ENCODE peak calls at places on chromosomes 6 and 20, in seven cellular contexts. One of them, this sample, is unnamed.

GRCh38 chr6:136067731-136068341 is 182.3 kb downstream of the MTFR2 start:
- DNase-seq in stimulated activated CD4-positive, alpha-beta T cell treated with anti-CD3 and anti-CD28 coated beads, TNF-alpha, amount 100 ng/mL, for 4 hours: no peak
- DNase-seq in stimulated activated naive B cell treated with anti-CD40 and anti-IgM and Interleukin-4, amounts not matched to agents 10 μg/mL and 1 μg/mL and 100 μg/mL, for 72 hours: no peak
- DNase-seq in heart left ventricle: no peak
- DNase-seq in MCF 10A: peak
- DNase-seq in Kasumi-1: no peak
- DNase-seq in fibroblast of the aortic adventitia: peak
- DNase-seq in this sample: no peak

GRCh38 chr6:146620655-146621054 is 21.9 kb downstream of the ADGB start:
- DNase-seq in stimulated activated CD4-positive, alpha-beta T cell treated with anti-CD3 and anti-CD28 coated beads, TNF-alpha, amount 100 ng/mL, for 4 hours: no peak
- DNase-seq in stimulated activated naive B cell treated with anti-CD40 and anti-IgM and Interleukin-4, amounts not matched to agents 10 μg/mL and 1 μg/mL and 100 μg/mL, for 72 hours: no peak
- DNase-seq in heart left ventricle: no peak
- DNase-seq in MCF 10A: peak
- DNase-seq in Kasumi-1: peak
- DNase-seq in fibroblast of the aortic adventitia: no peak
- DNase-seq in this sample: no peak

GRCh38 chr20:9999660-10000059 is 35.1 kb upstream of the ANKEF1 start:
- DNase-seq in stimulated activated CD4-positive, alpha-beta T cell treated with anti-CD3 and anti-CD28 coated beads, TNF-alpha, amount 100 ng/mL, for 4 hours: no peak
- DNase-seq in stimulated activated naive B cell treated with anti-CD40 and anti-IgM and Interleukin-4, amounts not matched to agents 10 μg/mL and 1 μg/mL and 100 μg/mL, for 72 hours: no peak
- DNase-seq in heart left ventricle: peak
- DNase-seq in MCF 10A: no peak
- DNase-seq in Kasumi-1: no peak
- DNase-seq in fibroblast of the aortic adventitia: no peak
- DNase-seq in this sample: no peak

GRCh38 chr6:16206595-16207037 is 31.8 kb upstream of the GMPR start:
- DNase-seq in stimulated activated CD4-positive, alpha-beta T cell treated with anti-CD3 and anti-CD28 coated beads, TNF-alpha, amount 100 ng/mL, for 4 hours: no peak
- DNase-seq in stimulated activated naive B cell treated with anti-CD40 and anti-IgM and Interleukin-4, amounts not matched to agents 10 μg/mL and 1 μg/mL and 100 μg/mL, for 72 hours: peak
- DNase-seq in heart left ventricle: peak
- DNase-seq in MCF 10A: peak
- DNase-seq in Kasumi-1: peak
- DNase-seq in fibroblast of the aortic adventitia: peak
- DNase-seq in this sample: peak

GRCh38 chr6:152223622-152224021 is 413.5 kb downstream of the SYNE1 start:
- DNase-seq in stimulated activated CD4-positive, alpha-beta T cell treated with anti-CD3 and anti-CD28 coated beads, TNF-alpha, amount 100 ng/mL, for 4 hours: no peak
- DNase-seq in stimulated activated naive B cell treated with anti-CD40 and anti-IgM and Interleukin-4, amounts not matched to agents 10 μg/mL and 1 μg/mL and 100 μg/mL, for 72 hours: no peak
- DNase-seq in heart left ventricle: no peak
- DNase-seq in MCF 10A: no peak
- DNase-seq in Kasumi-1: no peak
- DNase-seq in fibroblast of the aortic adventitia: no peak
- DNase-seq in this sample: no peak

GRCh38 chr6:84274856-84275255 is 47.4 kb upstream of the CEP162 start:
- DNase-seq in stimulated activated CD4-positive, alpha-beta T cell treated with anti-CD3 and anti-CD28 coated beads, TNF-alpha, amount 100 ng/mL, for 4 hours: no peak
- DNase-seq in stimulated activated naive B cell treated with anti-CD40 and anti-IgM and Interleukin-4, amounts not matched to agents 10 μg/mL and 1 μg/mL and 100 μg/mL, for 72 hours: no peak
- DNase-seq in heart left ventricle: no peak
- DNase-seq in MCF 10A: no peak
- DNase-seq in Kasumi-1: no peak
- DNase-seq in fibroblast of the aortic adventitia: no peak
- DNase-seq in this sample: peak

GRCh38 chr20:36645998-36646397 is at the start of gene SLA2:
- DNase-seq in stimulated activated CD4-positive, alpha-beta T cell treated with anti-CD3 and anti-CD28 coated beads, TNF-alpha, amount 100 ng/mL, for 4 hours: peak
- DNase-seq in stimulated activated naive B cell treated with anti-CD40 and anti-IgM and Interleukin-4, amounts not matched to agents 10 μg/mL and 1 μg/mL and 100 μg/mL, for 72 hours: peak
- DNase-seq in heart left ventricle: no peak
- DNase-seq in MCF 10A: no peak
- DNase-seq in Kasumi-1: peak
- DNase-seq in fibroblast of the aortic adventitia: no peak
- DNase-seq in this sample: no peak

GRCh38 chr6:47483516-47483852 is 5.9 kb downstream of the CD2AP start:
- DNase-seq in stimulated activated CD4-positive, alpha-beta T cell treated with anti-CD3 and anti-CD28 coated beads, TNF-alpha, amount 100 ng/mL, for 4 hours: no peak
- DNase-seq in stimulated activated naive B cell treated with anti-CD40 and anti-IgM and Interleukin-4, amounts not matched to agents 10 μg/mL and 1 μg/mL and 100 μg/mL, for 72 hours: no peak
- DNase-seq in heart left ventricle: no peak
- DNase-seq in MCF 10A: no peak
- DNase-seq in Kasumi-1: no peak
- DNase-seq in fibroblast of the aortic adventitia: no peak
- DNase-seq in this sample: no peak

GRCh38 chr6:12328701-12329100 is 38.5 kb downstream of the EDN1 start:
- DNase-seq in stimulated activated CD4-positive, alpha-beta T cell treated with anti-CD3 and anti-CD28 coated beads, TNF-alpha, amount 100 ng/mL, for 4 hours: no peak
- DNase-seq in stimulated activated naive B cell treated with anti-CD40 and anti-IgM and Interleukin-4, amounts not matched to agents 10 μg/mL and 1 μg/mL and 100 μg/mL, for 72 hours: no peak
- DNase-seq in heart left ventricle: no peak
- DNase-seq in MCF 10A: peak
- DNase-seq in Kasumi-1: no peak
- DNase-seq in fibroblast of the aortic adventitia: no peak
- DNase-seq in this sample: no peak

GRCh38 chr6:29702519-29703103 is 20.6 kb upstream of the HLA-F start:
- DNase-seq in stimulated activated CD4-positive, alpha-beta T cell treated with anti-CD3 and anti-CD28 coated beads, TNF-alpha, amount 100 ng/mL, for 4 hours: peak
- DNase-seq in stimulated activated naive B cell treated with anti-CD40 and anti-IgM and Interleukin-4, amounts not matched to agents 10 μg/mL and 1 μg/mL and 100 μg/mL, for 72 hours: peak
- DNase-seq in heart left ventricle: peak
- DNase-seq in MCF 10A: peak
- DNase-seq in Kasumi-1: peak
- DNase-seq in fibroblast of the aortic adventitia: peak
- DNase-seq in this sample: peak

GRCh38 chr6:157210954-157211353 is 112.4 kb downstream of the TMEM242 start:
- DNase-seq in stimulated activated CD4-positive, alpha-beta T cell treated with anti-CD3 and anti-CD28 coated beads, TNF-alpha, amount 100 ng/mL, for 4 hours: no peak
- DNase-seq in stimulated activated naive B cell treated with anti-CD40 and anti-IgM and Interleukin-4, amounts not matched to agents 10 μg/mL and 1 μg/mL and 100 μg/mL, for 72 hours: no peak
- DNase-seq in heart left ventricle: no peak
- DNase-seq in MCF 10A: no peak
- DNase-seq in Kasumi-1: no peak
- DNase-seq in fibroblast of the aortic adventitia: no peak
- DNase-seq in this sample: no peak

GRCh38 chr6:1598886-1599285 is 10.8 kb upstream of the FOXC1 start:
- DNase-seq in stimulated activated CD4-positive, alpha-beta T cell treated with anti-CD3 and anti-CD28 coated beads, TNF-alpha, amount 100 ng/mL, for 4 hours: no peak
- DNase-seq in stimulated activated naive B cell treated with anti-CD40 and anti-IgM and Interleukin-4, amounts not matched to agents 10 μg/mL and 1 μg/mL and 100 μg/mL, for 72 hours: no peak
- DNase-seq in heart left ventricle: peak
- DNase-seq in MCF 10A: no peak
- DNase-seq in Kasumi-1: no peak
- DNase-seq in fibroblast of the aortic adventitia: no peak
- DNase-seq in this sample: no peak

GRCh38 chr6:82396964-82397761 is 33.5 kb downstream of the TPBG start:
- DNase-seq in stimulated activated CD4-positive, alpha-beta T cell treated with anti-CD3 and anti-CD28 coated beads, TNF-alpha, amount 100 ng/mL, for 4 hours: no peak
- DNase-seq in stimulated activated naive B cell treated with anti-CD40 and anti-IgM and Interleukin-4, amounts not matched to agents 10 μg/mL and 1 μg/mL and 100 μg/mL, for 72 hours: no peak
- DNase-seq in heart left ventricle: no peak
- DNase-seq in MCF 10A: peak
- DNase-seq in Kasumi-1: no peak
- DNase-seq in fibroblast of the aortic adventitia: peak
- DNase-seq in this sample: peak

GRCh38 chr20:60037120-60037499 is 78.9 kb downstream of the CDH26 start:
- DNase-seq in stimulated activated CD4-positive, alpha-beta T cell treated with anti-CD3 and anti-CD28 coated beads, TNF-alpha, amount 100 ng/mL, for 4 hours: no peak
- DNase-seq in stimulated activated naive B cell treated with anti-CD40 and anti-IgM and Interleukin-4, amounts not matched to agents 10 μg/mL and 1 μg/mL and 100 μg/mL, for 72 hours: no peak
- DNase-seq in heart left ventricle: no peak
- DNase-seq in MCF 10A: peak
- DNase-seq in Kasumi-1: peak
- DNase-seq in fibroblast of the aortic adventitia: no peak
- DNase-seq in this sample: peak

GRCh38 chr6:33987531-33988021 is 158.3 kb downstream of the GRM4 start:
- DNase-seq in stimulated activated CD4-positive, alpha-beta T cell treated with anti-CD3 and anti-CD28 coated beads, TNF-alpha, amount 100 ng/mL, for 4 hours: no peak
- DNase-seq in stimulated activated naive B cell treated with anti-CD40 and anti-IgM and Interleukin-4, amounts not matched to agents 10 μg/mL and 1 μg/mL and 100 μg/mL, for 72 hours: no peak
- DNase-seq in heart left ventricle: no peak
- DNase-seq in MCF 10A: no peak
- DNase-seq in Kasumi-1: no peak
- DNase-seq in fibroblast of the aortic adventitia: no peak
- DNase-seq in this sample: peak

GRCh38 chr6:116011096-116011401 is 49.6 kb downstream of the FRK start:
- DNase-seq in stimulated activated CD4-positive, alpha-beta T cell treated with anti-CD3 and anti-CD28 coated beads, TNF-alpha, amount 100 ng/mL, for 4 hours: no peak
- DNase-seq in stimulated activated naive B cell treated with anti-CD40 and anti-IgM and Interleukin-4, amounts not matched to agents 10 μg/mL and 1 μg/mL and 100 μg/mL, for 72 hours: no peak
- DNase-seq in heart left ventricle: no peak
- DNase-seq in MCF 10A: no peak
- DNase-seq in Kasumi-1: no peak
- DNase-seq in fibroblast of the aortic adventitia: no peak
- DNase-seq in this sample: no peak

GRCh38 chr6:132007474-132008190 is 56.5 kb upstream of the CCN2 start:
- DNase-seq in stimulated activated CD4-positive, alpha-beta T cell treated with anti-CD3 and anti-CD28 coated beads, TNF-alpha, amount 100 ng/mL, for 4 hours: no peak
- DNase-seq in stimulated activated naive B cell treated with anti-CD40 and anti-IgM and Interleukin-4, amounts not matched to agents 10 μg/mL and 1 μg/mL and 100 μg/mL, for 72 hours: no peak
- DNase-seq in heart left ventricle: no peak
- DNase-seq in MCF 10A: peak
- DNase-seq in Kasumi-1: no peak
- DNase-seq in fibroblast of the aortic adventitia: peak
- DNase-seq in this sample: peak

GRCh38 chr6:20056350-20056992 is 155.8 kb downstream of the MBOAT1 start:
- DNase-seq in stimulated activated CD4-positive, alpha-beta T cell treated with anti-CD3 and anti-CD28 coated beads, TNF-alpha, amount 100 ng/mL, for 4 hours: no peak
- DNase-seq in stimulated activated naive B cell treated with anti-CD40 and anti-IgM and Interleukin-4, amounts not matched to agents 10 μg/mL and 1 μg/mL and 100 μg/mL, for 72 hours: no peak
- DNase-seq in heart left ventricle: no peak
- DNase-seq in MCF 10A: peak
- DNase-seq in Kasumi-1: peak
- DNase-seq in fibroblast of the aortic adventitia: peak
- DNase-seq in this sample: peak

GRCh38 chr20:53996584-53997486 is 73.6 kb downstream of the BCAS1 start:
- DNase-seq in stimulated activated CD4-positive, alpha-beta T cell treated with anti-CD3 and anti-CD28 coated beads, TNF-alpha, amount 100 ng/mL, for 4 hours: no peak
- DNase-seq in stimulated activated naive B cell treated with anti-CD40 and anti-IgM and Interleukin-4, amounts not matched to agents 10 μg/mL and 1 μg/mL and 100 μg/mL, for 72 hours: no peak
- DNase-seq in heart left ventricle: no peak
- DNase-seq in MCF 10A: no peak
- DNase-seq in Kasumi-1: no peak
- DNase-seq in fibroblast of the aortic adventitia: no peak
- DNase-seq in this sample: no peak

GRCh38 chr6:113564401-113565161 is 292.6 kb upstream of the MARCKS start:
- DNase-seq in stimulated activated CD4-positive, alpha-beta T cell treated with anti-CD3 and anti-CD28 coated beads, TNF-alpha, amount 100 ng/mL, for 4 hours: no peak
- DNase-seq in stimulated activated naive B cell treated with anti-CD40 and anti-IgM and Interleukin-4, amounts not matched to agents 10 μg/mL and 1 μg/mL and 100 μg/mL, for 72 hours: peak
- DNase-seq in heart left ventricle: peak
- DNase-seq in MCF 10A: no peak
- DNase-seq in Kasumi-1: no peak
- DNase-seq in fibroblast of the aortic adventitia: peak
- DNase-seq in this sample: no peak

GRCh38 chr6:164303092-164304007 is 888.8 kb downstream of the QKI start:
- DNase-seq in stimulated activated CD4-positive, alpha-beta T cell treated with anti-CD3 and anti-CD28 coated beads, TNF-alpha, amount 100 ng/mL, for 4 hours: no peak
- DNase-seq in stimulated activated naive B cell treated with anti-CD40 and anti-IgM and Interleukin-4, amounts not matched to agents 10 μg/mL and 1 μg/mL and 100 μg/mL, for 72 hours: no peak
- DNase-seq in heart left ventricle: peak
- DNase-seq in MCF 10A: no peak
- DNase-seq in Kasumi-1: no peak
- DNase-seq in fibroblast of the aortic adventitia: peak
- DNase-seq in this sample: no peak

GRCh38 chr6:111221804-111222203 is 134.5 kb downstream of the SLC16A10 start:
- DNase-seq in stimulated activated CD4-positive, alpha-beta T cell treated with anti-CD3 and anti-CD28 coated beads, TNF-alpha, amount 100 ng/mL, for 4 hours: no peak
- DNase-seq in stimulated activated naive B cell treated with anti-CD40 and anti-IgM and Interleukin-4, amounts not matched to agents 10 μg/mL and 1 μg/mL and 100 μg/mL, for 72 hours: no peak
- DNase-seq in heart left ventricle: no peak
- DNase-seq in MCF 10A: no peak
- DNase-seq in Kasumi-1: no peak
- DNase-seq in fibroblast of the aortic adventitia: no peak
- DNase-seq in this sample: no peak

GRCh38 chr20:37535443-37536132 is 7.9 kb upstream of the BLCAP start:
- DNase-seq in stimulated activated CD4-positive, alpha-beta T cell treated with anti-CD3 and anti-CD28 coated beads, TNF-alpha, amount 100 ng/mL, for 4 hours: no peak
- DNase-seq in stimulated activated naive B cell treated with anti-CD40 and anti-IgM and Interleukin-4, amounts not matched to agents 10 μg/mL and 1 μg/mL and 100 μg/mL, for 72 hours: no peak
- DNase-seq in heart left ventricle: no peak
- DNase-seq in MCF 10A: no peak
- DNase-seq in Kasumi-1: no peak
- DNase-seq in fibroblast of the aortic adventitia: no peak
- DNase-seq in this sample: no peak

GRCh38 chr20:40009542-40009941 is 679.5 kb downstream of the MAFB start:
- DNase-seq in stimulated activated CD4-positive, alpha-beta T cell treated with anti-CD3 and anti-CD28 coated beads, TNF-alpha, amount 100 ng/mL, for 4 hours: no peak
- DNase-seq in stimulated activated naive B cell treated with anti-CD40 and anti-IgM and Interleukin-4, amounts not matched to agents 10 μg/mL and 1 μg/mL and 100 μg/mL, for 72 hours: no peak
- DNase-seq in heart left ventricle: no peak
- DNase-seq in MCF 10A: no peak
- DNase-seq in Kasumi-1: no peak
- DNase-seq in fibroblast of the aortic adventitia: no peak
- DNase-seq in this sample: peak

GRCh38 chr6:12233693-12234551 is 56.2 kb upstream of the EDN1 start:
- DNase-seq in stimulated activated CD4-positive, alpha-beta T cell treated with anti-CD3 and anti-CD28 coated beads, TNF-alpha, amount 100 ng/mL, for 4 hours: peak
- DNase-seq in stimulated activated naive B cell treated with anti-CD40 and anti-IgM and Interleukin-4, amounts not matched to agents 10 μg/mL and 1 μg/mL and 100 μg/mL, for 72 hours: peak
- DNase-seq in heart left ventricle: no peak
- DNase-seq in MCF 10A: peak
- DNase-seq in Kasumi-1: peak
- DNase-seq in fibroblast of the aortic adventitia: peak
- DNase-seq in this sample: peak

This sample was measured in RKO.